ENCODE peak calls at places on chromosomes 2 and 18, in six cellular contexts. A, Y, U, R, X and P are unnamed samples.
A peak's percentile ranks its signal among the peaks of the same experiment; 100 is the strongest.

GRCh38 chr2:239121600-239122012 is 273.7 kb downstream of the TWIST2 start:
- DNase-seq in A (no peak), Y (no peak), U (no peak), R (no peak), X (no peak), P (no peak)

GRCh38 chr2:135586148-135586547 is 54.9 kb downstream of the R3HDM1 start:
- DNase-seq in A (no peak), Y (no peak), U (no peak), R (no peak), X (no peak), P (no peak)

GRCh38 chr2:219081701-219082331 is 21.1 kb upstream of the IHH start:
- DNase-seq in A (no peak), Y (no peak), U (no peak), R (no peak), X (no peak), P (no peak)

GRCh38 chr18:79795446-79795845 is 2.3 kb upstream of the KCNG2 start:
- DNase-seq in A (no peak), Y (no peak), U (no peak), R (no peak), X (no peak), P (peak; percentile 40)

GRCh38 chr2:237892478-237892877 is 33.1 kb downstream of the RAMP1 start:
- DNase-seq in A (no peak), Y (no peak), U (no peak), R (peak; percentile 50), X (no peak), P (peak; percentile 8)

GRCh38 chr2:3959372-3959771 is 256.0 kb downstream of the DCDC2C start:
- DNase-seq in A (peak; percentile 29), Y (no peak), U (peak; percentile 44), R (peak; percentile 6), X (no peak), P (no peak)

GRCh38 chr2:28495551-28496284 is at the start of gene PLB1:
- DNase-seq in A (no peak), Y (no peak), U (no peak), R (no peak), X (no peak), P (no peak)

GRCh38 chr18:7090771-7091170 is 26.8 kb downstream of the LAMA1 start:
- DNase-seq in A (no peak), Y (no peak), U (no peak), R (peak; percentile 65), X (no peak), P (no peak)

DNA sequence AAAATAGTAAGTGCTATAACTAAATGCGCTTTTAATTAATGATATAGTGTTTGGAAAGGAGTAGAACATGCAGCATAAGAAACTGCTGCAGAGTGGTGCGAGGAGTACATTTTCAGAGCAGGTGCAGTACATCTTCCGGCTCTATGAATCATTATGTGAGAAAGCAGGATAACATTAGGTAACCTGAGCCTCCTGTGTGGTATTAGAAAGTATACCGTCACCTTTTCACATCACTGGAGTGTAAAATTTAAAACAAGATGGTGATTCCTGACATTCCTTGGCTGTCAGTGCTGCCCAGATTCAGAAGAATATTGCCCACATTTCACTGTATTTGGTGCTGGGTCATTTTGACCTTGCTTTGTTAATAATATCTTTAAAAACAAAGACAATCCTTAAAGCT is 7.8 kb upstream of the DYNC2LI1 start:
- DNase-seq in A (no peak), Y (no peak), U (peak; percentile 77), R (no peak), X (no peak), P (no peak)
- H3K4me3 ChIP-seq in A (no peak overlapping the region), Y (no peak overlapping the region), U (no peak overlapping the region), R (no peak overlapping the region), X (no peak overlapping the region), P (no peak overlapping the region)

GRCh38 chr2:68771211-68771721 is 36.7 kb downstream of the ARHGAP25 start:
- DNase-seq in A (peak; percentile 66), Y (no peak), U (no peak), R (peak; percentile 68), X (no peak), P (no peak)

GRCh38 chr2:68768951-68769350 is 34.3 kb downstream of the ARHGAP25 start:
- DNase-seq in A (no peak), Y (no peak), U (no peak), R (no peak), X (no peak), P (no peak)

GRCh38 chr2:68772109-68772508 is 37.5 kb downstream of the ARHGAP25 start:
- DNase-seq in A (no peak), Y (no peak), U (no peak), R (no peak), X (no peak), P (no peak)

GRCh38 chr2:68769586-68770270 is 35.1 kb downstream of the ARHGAP25 start:
- DNase-seq in A (no peak), Y (no peak), U (no peak), R (peak; percentile 47), X (no peak), P (no peak)

DNA sequence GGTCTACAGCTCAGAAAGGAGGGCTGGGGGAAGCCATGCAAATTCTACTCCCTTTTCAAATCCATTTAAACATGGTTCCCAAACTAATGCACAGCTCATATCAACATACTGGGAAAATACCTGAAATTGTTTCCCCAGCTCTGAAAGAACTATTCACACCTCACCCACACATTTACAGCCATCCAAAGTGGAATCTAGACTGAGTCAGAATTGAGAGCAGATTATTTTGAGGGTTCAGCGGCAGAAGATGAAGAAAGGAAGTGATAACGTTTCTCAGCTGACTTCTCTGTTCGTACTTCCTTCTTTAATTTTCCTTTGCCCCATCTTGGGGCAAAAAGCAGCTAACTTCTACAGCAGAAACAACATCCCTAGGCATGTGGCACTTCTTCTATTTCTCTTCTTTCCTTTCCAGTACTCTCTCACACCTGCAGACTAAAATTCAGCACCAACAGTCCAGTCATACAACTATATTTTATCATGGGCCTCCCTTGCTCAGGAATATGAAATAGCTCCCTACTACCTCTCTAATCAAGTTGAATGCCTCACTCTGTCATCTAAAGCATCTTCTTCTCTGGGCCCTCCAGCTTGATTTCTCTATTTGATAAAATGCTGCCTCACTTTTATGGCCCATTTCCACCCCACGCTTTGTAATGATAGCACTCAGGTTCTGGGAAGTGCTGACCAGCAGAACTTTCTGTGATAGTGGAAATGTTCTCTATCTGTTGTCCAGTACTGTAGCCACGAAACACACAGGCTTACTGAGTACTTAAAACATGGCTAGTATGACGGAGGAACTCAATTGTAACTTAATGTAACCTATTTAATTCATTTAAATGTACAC is 35.9 kb downstream of the ARHGAP25 start:
- DNase-seq in A (no peak), Y (no peak), U (no peak), R (peak; percentile 56), X (no peak), P (no peak)
- H3K4me1 ChIP-seq in A (peaks cover 26% of the 10 kb centered on the region), Y (peaks cover 89% of the 10 kb centered on the region), U (no peaks in the 10 kb centered on the region), R (peaks cover 10% of the 10 kb centered on the region), X (peaks cover 23% of the 10 kb centered on the region), P (peaks cover 5% of the 10 kb centered on the region)

DNA sequence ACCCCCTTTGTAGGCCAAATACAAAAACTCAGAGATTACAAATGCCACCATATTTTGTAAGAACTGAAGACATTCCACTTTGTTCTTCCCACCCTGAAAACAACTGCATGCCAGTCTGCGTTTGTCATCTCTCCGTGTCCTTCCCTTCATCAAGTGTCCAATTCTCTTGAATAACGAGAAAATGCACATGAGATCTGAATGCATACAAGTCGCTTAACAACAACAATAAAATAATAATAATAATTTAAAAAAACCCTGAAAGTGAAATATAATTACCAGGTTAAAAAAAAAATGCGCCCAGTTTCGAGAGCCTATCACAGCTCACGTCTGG is 2.0 kb upstream of the SETBP1 start:
- DNase-seq in A (no peak), Y (no peak), U (no peak), R (no peak), X (no peak), P (no peak)
- H3K4me3 ChIP-seq in A (no peak overlapping the region), Y (peak overlapping the region; percentile 83), U (peak overlapping the region; percentile 73), R (no peak overlapping the region), X (peak overlapping the region; percentile 86), P (peak overlapping the region; percentile 59)

GRCh38 chr18:58947136-58947732 is 82.6 kb downstream of the ZNF532 start:
- DNase-seq in A (no peak), Y (no peak), U (no peak), R (no peak), X (no peak), P (no peak)

GRCh38 chr18:58949031-58949430 is 84.4 kb downstream of the ZNF532 start:
- DNase-seq in A (no peak), Y (no peak), U (no peak), R (no peak), X (no peak), P (no peak)

GRCh38 chr18:58941426-58942099 is 76.9 kb downstream of the ZNF532 start:
- DNase-seq in A (no peak), Y (no peak), U (no peak), R (no peak), X (no peak), P (no peak)

GRCh38 chr18:58942486-58942885 is 77.8 kb downstream of the ZNF532 start:
- DNase-seq in A (peak; percentile 18), Y (no peak), U (peak; percentile 76), R (peak; percentile 45), X (no peak), P (no peak)

DNA sequence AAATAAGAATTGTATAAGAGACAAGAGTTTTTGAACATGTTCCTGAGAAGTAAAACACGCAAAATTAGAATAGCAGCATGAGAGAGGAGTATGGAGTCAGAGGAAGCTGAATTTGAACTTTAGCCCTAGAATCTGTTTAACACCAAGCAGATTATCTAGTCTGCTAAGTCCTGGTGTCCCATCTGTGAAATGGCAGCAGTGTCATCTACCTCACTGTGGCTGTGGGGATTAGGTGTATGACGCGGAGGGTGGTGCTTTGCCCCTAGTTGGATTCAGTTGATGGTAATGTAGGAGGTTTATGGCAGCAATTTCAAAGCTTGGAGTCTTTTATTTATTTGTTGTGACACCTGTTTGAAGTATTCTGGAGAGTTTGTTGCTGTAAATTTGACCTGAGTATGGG is 79.2 kb downstream of the ZNF532 start:
- DNase-seq in A (no peak), Y (no peak), U (no peak), R (no peak), X (no peak), P (no peak)
- H3K4me1 ChIP-seq in A (no peaks in the 10 kb centered on the region), Y (no peaks in the 10 kb centered on the region), U (peaks cover 13% of the 10 kb centered on the region), R (no peaks in the 10 kb centered on the region), X (no peaks in the 10 kb centered on the region), P (peaks cover 3% of the 10 kb centered on the region)

DNA sequence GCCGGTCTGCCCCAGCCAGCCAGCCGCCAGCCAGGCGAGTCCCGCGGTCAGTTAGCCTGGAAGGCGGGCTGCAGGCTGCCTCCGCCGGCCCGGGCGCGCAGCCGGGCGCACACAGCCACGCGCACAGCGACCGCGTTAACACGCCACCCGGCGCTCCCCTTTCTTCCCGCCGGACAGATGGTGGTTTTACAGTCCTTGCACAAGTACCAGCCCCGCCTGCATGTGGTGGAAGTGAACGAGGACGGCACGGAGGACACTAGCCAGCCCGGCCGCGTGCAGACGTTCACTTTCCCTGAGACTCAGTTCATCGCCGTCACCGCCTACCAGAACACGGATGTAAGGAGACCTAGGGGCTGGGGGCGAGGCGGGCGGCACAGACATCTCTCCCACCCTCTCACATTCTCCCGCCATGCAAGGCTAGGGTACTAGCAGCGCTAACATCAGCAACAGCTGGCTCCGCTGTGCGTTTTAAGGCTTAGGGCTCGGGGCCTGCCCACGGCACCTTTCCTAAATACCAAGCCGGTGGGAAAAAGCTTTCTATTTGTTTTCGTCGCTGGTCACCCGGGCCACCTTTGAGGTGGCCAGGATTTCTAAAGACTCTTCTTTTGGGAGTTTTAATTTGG is 2.7 kb downstream of the TBR1 start:
- DNase-seq in A (no peak), Y (no peak), U (no peak), R (peak; percentile 19), X (no peak), P (no peak)
- H3K4me3 ChIP-seq in A (no peak overlapping the region), Y (no peak overlapping the region), U (no peak overlapping the region), R (no peak overlapping the region), X (peak overlapping the region; percentile 16), P (no peak overlapping the region)

DNA sequence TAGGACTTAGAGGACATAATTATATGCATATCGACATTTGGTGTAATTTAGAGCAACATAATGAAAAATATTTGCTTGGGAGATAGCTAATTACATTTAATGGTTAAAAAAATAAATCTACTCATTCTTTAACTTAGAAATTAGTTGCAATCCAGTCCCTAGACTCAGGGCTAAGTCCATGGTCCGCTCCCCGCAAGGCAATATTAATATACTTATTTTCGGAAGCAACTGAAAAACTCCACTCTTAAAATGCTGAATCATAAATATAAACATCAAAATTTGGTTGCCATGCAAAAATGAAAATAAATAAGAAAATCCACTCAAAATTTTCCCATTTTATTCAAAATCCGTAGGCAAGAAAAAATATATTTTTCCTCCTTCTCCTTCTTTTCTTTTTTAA is 99.7 kb upstream of the CD302 start:
- DNase-seq in A (no peak), Y (no peak), U (no peak), R (no peak), X (no peak), P (no peak)
- H3K4me1 ChIP-seq in A (peaks cover 2% of the 10 kb centered on the region), Y (peaks cover 2% of the 10 kb centered on the region), U (peaks cover 9% of the 10 kb centered on the region), R (no peaks in the 10 kb centered on the region), X (no peaks in the 10 kb centered on the region), P (no peaks in the 10 kb centered on the region)